ENCODE peak calls at places on chromosomes 12 and 14, in four cellular contexts. J is HepG2, B is H1, K is GM12878. I is an unnamed sample. For H3K36me3, the result is how much of the 10 kb centered on the place peaks cover.

GRCh38 chr14:96509457-96510090 is 7.4 kb downstream of the PAPOLA start:
- DNase-seq in J (no peak), B (no peak), K (no peak), I (no peak)

GRCh38 chr12:124603910-124604775 is 36.7 kb upstream of the NCOR2 start:
- DNase-seq in J (no peak), B (no peak), K (no peak), I (no peak)

GRCh38 chr14:73462078-73462715 is 3.9 kb upstream of the NUMB start:
- DNase-seq in J (peak), B (no peak), K (no peak), I (no peak)

GRCh38 chr14:24204163-24205146 is 1.0 kb upstream of the TSSK4 start:
- DNase-seq in J (no peak), B (no peak), K (no peak), I (no peak)

GRCh38 chr12:123690191-123690840 is 19.4 kb downstream of the TCTN2 start:
- DNase-seq in J (no peak), B (no peak), K (no peak), I (no peak)

GRCh38 chr12:66044731-66045130 is 85.8 kb downstream of the LLPH start:
- DNase-seq in J (peak), B (no peak), K (no peak), I (no peak)

GRCh38 chr12:91178139-91178561 is 4.5 kb downstream of the DCN start:
- DNase-seq in J (peak), B (no peak), K (no peak), I (no peak)

GRCh38 chr12:119911147-119911546 is 34.0 kb upstream of the CIT start:
- DNase-seq in J (no peak), B (no peak), K (no peak), I (no peak)

GRCh38 chr14:64117671-64118402 is 176.3 kb downstream of the ESR2 start:
- DNase-seq in J (no peak), B (no peak), K (no peak), I (no peak)

GRCh38 chr12:113403435-113404415 is at the start of gene SDS:
- DNase-seq in J (no peak), B (no peak), K (no peak), I (no peak)

GRCh38 chr12:131357152-131357747 is 353.6 kb upstream of the SFSWAP start:
- DNase-seq in J (no peak), B (no peak), K (no peak), I (no peak)

GRCh38 chr12:51847830-51848727 is at the start of gene FIGNL2:
- DNase-seq in J (no peak), B (peak), K (no peak), I (no peak)

GRCh38 chr14:69945905-69946304 is 66.7 kb downstream of the SMOC1 start:
- DNase-seq in J (no peak), B (no peak), K (no peak), I (no peak)

GRCh38 chr14:99571303-99571986 is 32.6 kb downstream of the CCDC85C start:
- DNase-seq in J (no peak), B (no peak), K (no peak), I (no peak)

GRCh38 chr14:20499108-20499507 is 6.2 kb upstream of the RNASE10 start:
- DNase-seq in J (no peak), B (no peak), K (no peak), I (peak)

GRCh38 chr14:63224196-63224595 is 20.0 kb downstream of the RHOJ start:
- DNase-seq in J (no peak), B (no peak), K (no peak), I (no peak)

GRCh38 chr12:51172515-51173431 is at the start of gene TFCP2:
- DNase-seq in J (peak), B (peak), K (peak), I (peak)

GRCh38 chr12:1885082-1885596 is 33.3 kb downstream of the CACNA2D4 start:
- DNase-seq in J (no peak), B (peak), K (no peak), I (no peak)

GRCh38 chr14:37247777-37248461 is 50.2 kb downstream of the MIPOL1 start:
- DNase-seq in J (no peak), B (no peak), K (no peak), I (no peak)

GRCh38 chr12:4496145-4496838 is 42.4 kb upstream of the RAD51AP1 start:
- DNase-seq in J (no peak), B (no peak), K (peak), I (no peak)

GRCh38 chr12:110310754-110311153 is 29.7 kb downstream of the ATP2A2 start:
- DNase-seq in J (no peak), B (no peak), K (no peak), I (no peak)

GRCh38 chr12:110311903-110312302 is 30.9 kb downstream of the ATP2A2 start:
- DNase-seq in J (no peak), B (no peak), K (no peak), I (no peak)

GRCh38 chr12:110316861-110317260 is 35.8 kb downstream of the ATP2A2 start:
- DNase-seq in J (no peak), B (no peak), K (no peak), I (no peak)

GRCh38 chr12:110312581-110313360 is 31.7 kb downstream of the ATP2A2 start:
- DNase-seq in J (no peak), B (peak), K (no peak), I (no peak)

GRCh38 chr12:110314308-110314707 is 33.3 kb downstream of the ATP2A2 start:
- DNase-seq in J (peak), B (no peak), K (peak), I (no peak)
- TF ChIP-seq SUZ12 in J (no peak), B (no peak), K (no peak), I (no peak)

DNA sequence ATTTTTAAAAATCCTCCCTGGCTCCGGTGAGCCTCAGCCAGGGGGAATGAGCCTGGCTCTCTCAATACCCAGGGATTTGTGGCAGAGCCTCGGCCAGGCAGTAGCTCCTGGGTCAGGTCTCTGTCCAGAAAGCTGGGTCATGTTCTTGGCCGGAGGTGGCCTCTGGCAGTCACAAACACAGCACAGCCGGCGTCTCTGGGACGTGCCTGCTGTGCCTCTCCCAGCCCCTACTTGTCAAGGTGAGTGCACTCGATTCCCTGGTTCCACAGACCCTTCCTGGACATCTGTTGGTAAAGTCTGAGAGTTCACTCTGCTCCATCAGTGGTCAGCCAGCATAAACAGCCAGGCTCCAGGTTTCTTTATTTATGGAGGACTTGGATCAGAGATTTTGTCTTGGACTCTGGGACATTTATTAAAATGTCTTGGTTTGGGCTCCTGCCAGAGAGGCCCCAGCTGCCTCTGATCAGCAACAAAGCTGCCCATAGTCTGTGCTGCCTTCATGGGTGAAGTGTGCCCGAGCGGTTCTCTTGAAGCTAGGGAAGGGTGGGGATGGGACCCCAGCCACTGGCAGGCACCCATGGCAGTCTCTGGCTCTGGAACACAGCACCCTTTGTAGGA is 56.7 kb downstream of the DGLUCY start:
- DNase-seq in J (no peak), B (no peak), K (no peak), I (no peak)
- H3K36me3 ChIP-seq in J (under half), B (under half), K (under half), I (under half)

DNA sequence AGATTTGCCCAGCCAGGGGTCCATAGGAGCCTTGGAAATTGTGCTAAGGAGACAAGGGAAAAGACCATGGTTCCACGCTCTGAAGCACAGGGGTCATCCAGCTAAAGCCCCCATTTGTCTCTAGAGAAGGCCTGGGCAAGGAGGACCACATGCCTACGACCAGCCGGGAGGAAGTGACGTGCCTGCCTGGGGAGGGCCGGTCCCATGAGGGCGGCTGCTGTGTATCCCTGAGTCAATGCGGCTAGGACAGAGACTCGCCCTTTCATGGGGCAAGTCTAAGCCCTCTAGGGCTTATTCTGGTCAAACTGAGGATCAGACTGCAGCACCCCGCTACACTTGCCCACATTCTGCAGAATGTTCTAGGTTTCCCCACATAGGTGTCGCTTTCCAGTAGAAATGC is 20.6 kb upstream of the RIN3 start:
- DNase-seq in J (no peak), B (peak), K (no peak), I (no peak)
- TF ChIP-seq YY1 in J (no peak), B (no peak), K (no peak), I (no peak)

GRCh38 chr14:60648934-60649814 is at the start of gene SIX1:
- DNase-seq in J (peak), B (peak), K (no peak), I (peak)
- TF ChIP-seq SUZ12 in J (no peak), B (peak), K (no peak), I (peak)